ENCODE peak calls at places on chromosome 2, in nine cellular contexts. P is adrenal gland; M is lung; S is K562; T is tibial artery; G is right atrium auricular region; I is CD8-positive, alpha-beta T cell; B is neuronal stem cell; Y is left lung. L is an unnamed sample.

GRCh38 chr2:72035518-72036172 is 112.0 kb downstream of the CYP26B1 start:
- DNase-seq in P (peak; percentile 62), M (peak; percentile 22), S (peak; percentile 37), T (no peak), G (peak; percentile 55), I (no peak), B (no peak), Y (no peak), L (no peak)

GRCh38 chr2:46392561-46393351 is 86.6 kb upstream of the TMEM247 start:
- DNase-seq in P (peak; percentile 43), M (no peak), S (no peak), T (no peak), G (no peak), I (no peak), B (no peak), Y (no peak), L (no peak)

GRCh38 chr2:23673082-23673481 is 253.8 kb downstream of the ATAD2B start:
- DNase-seq in P (no peak), M (no peak), S (no peak), T (no peak), G (no peak), I (no peak), B (no peak), Y (no peak), L (no peak)

GRCh38 chr2:10400978-10401951 is 46.9 kb downstream of the ODC1 start:
- DNase-seq in P (no peak), M (no peak), S (no peak), T (no peak), G (no peak), I (no peak), B (no peak), Y (no peak), L (no peak)

GRCh38 chr2:11080253-11081115 is 74.8 kb upstream of the SLC66A3 start:
- DNase-seq in P (peak; percentile 33), M (peak; percentile 15), S (no peak), T (peak; percentile 48), G (peak; percentile 38), I (no peak), B (peak; percentile 9), Y (no peak), L (no peak)

GRCh38 chr2:23698733-23699391 is 228.1 kb downstream of the ATAD2B start:
- DNase-seq in P (peak; percentile 80), M (no peak), S (no peak), T (peak; percentile 63), G (no peak), I (no peak), B (no peak), Y (no peak), L (no peak)

GRCh38 chr2:116517936-116518335 is 1296.6 kb upstream of the DDX18 start:
- DNase-seq in P (no peak), M (no peak), S (no peak), T (no peak), G (no peak), I (no peak), B (no peak), Y (no peak), L (no peak)

GRCh38 chr2:228115-228514 is 35.7 kb downstream of the SH3YL1 start:
- DNase-seq in P (no peak), M (no peak), S (no peak), T (no peak), G (no peak), I (no peak), B (no peak), Y (no peak), L (no peak)

GRCh38 chr2:51990684-51991083 is 958.8 kb upstream of the NRXN1 start:
- DNase-seq in P (no peak), M (no peak), S (no peak), T (no peak), G (no peak), I (no peak), B (no peak), Y (no peak), L (no peak)

GRCh38 chr2:98091738-98092137 is 4.8 kb downstream of the VWA3B start:
- DNase-seq in P (no peak), M (no peak), S (no peak), T (no peak), G (no peak), I (no peak), B (no peak), Y (peak; percentile 38), L (no peak)

GRCh38 chr2:47007826-47008225 is 92.2 kb upstream of the MCFD2 start:
- DNase-seq in P (no peak), M (no peak), S (no peak), T (no peak), G (no peak), I (no peak), B (no peak), Y (no peak), L (no peak)

GRCh38 chr2:187547353-187547979 is 6.8 kb downstream of the TFPI start:
- DNase-seq in P (peak; percentile 67), M (peak; percentile 51), S (peak; percentile 54), T (peak; percentile 77), G (peak; percentile 80), I (no peak), B (no peak), Y (peak; percentile 46), L (no peak)

GRCh38 chr2:187548658-187549057 is 5.6 kb downstream of the TFPI start:
- DNase-seq in P (no peak), M (no peak), S (no peak), T (no peak), G (no peak), I (no peak), B (no peak), Y (no peak), L (no peak)

GRCh38 chr2:187550797-187551306 is 3.4 kb downstream of the TFPI start:
- DNase-seq in P (no peak), M (no peak), S (no peak), T (no peak), G (no peak), I (no peak), B (no peak), Y (no peak), L (no peak)

GRCh38 chr2:187549951-187550555 is 4.2 kb downstream of the TFPI start:
- DNase-seq in P (no peak), M (no peak), S (no peak), T (no peak), G (no peak), I (no peak), B (no peak), Y (no peak), L (no peak)

GRCh38 chr2:187549193-187549592 is 5.0 kb downstream of the TFPI start:
- DNase-seq in P (no peak), M (no peak), S (no peak), T (no peak), G (no peak), I (no peak), B (no peak), Y (no peak), L (no peak)
- H3K27ac ChIP-seq in P (no peak overlapping the region), M (no peak overlapping the region), S (no peak overlapping the region), T (peak overlapping the region; percentile 77), G (peak overlapping the region; percentile 66), I (no peak overlapping the region), B (no peak overlapping the region), Y (peak overlapping the region; percentile 39), L (no peak overlapping the region)

DNA sequence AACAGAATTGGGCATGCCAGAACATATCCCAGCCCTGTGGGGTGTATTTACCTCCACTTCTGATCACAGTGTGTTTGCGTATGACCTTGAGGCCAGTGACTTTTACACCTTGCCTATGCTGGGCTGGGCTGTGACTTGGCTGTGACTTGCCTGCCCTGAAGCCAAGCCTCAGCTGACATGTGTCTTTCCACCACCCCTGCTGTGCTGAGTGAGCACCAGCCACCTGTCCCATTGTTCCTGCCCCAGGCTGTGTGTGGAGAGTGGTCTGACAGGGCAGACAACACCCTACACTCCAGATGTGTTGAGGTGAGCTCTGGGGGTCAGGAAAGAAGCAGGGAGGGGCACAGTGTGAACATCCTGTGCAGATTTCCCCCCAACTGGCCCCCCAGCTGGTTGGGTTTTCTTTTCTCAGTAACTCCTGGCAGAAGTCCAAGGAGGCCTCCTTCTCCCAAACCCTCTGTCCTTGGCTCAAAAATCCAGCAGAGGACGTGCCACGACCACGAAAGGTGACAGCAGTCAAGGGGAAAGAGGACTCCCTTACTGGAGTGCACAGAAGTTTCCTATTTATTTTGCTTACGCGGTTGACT is 5.1 kb upstream of the STEAP3 start:
- DNase-seq in P (peak; percentile 71), M (peak; percentile 53), S (peak; percentile 56), T (no peak), G (no peak), I (no peak), B (no peak), Y (no peak), L (no peak)
- H3K27ac ChIP-seq in P (no peak overlapping the region), M (no peak overlapping the region), S (no peak overlapping the region), T (no peak overlapping the region), G (no peak overlapping the region), I (no peak overlapping the region), B (no peak overlapping the region), Y (no peak overlapping the region), L (no peak overlapping the region)

DNA sequence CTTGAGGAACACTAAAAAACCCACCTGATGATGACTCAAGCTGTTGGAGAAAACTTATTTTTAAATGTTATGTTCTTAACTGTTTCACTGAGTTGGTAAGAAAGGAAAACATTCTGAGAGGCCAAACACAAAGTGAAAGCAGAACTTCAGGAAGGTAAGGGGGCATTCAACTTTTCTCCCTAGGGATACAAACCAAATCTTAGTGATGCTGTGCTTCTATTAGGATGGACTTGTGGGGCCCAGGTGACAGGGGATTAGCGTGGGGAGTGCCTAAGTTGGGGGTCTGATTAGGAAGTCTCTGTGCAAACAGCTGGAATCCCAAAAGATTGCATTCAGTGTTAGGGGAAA is 18.4 kb downstream of the PDCL3 start:
- DNase-seq in P (peak; percentile 13), M (no peak), S (no peak), T (no peak), G (no peak), I (no peak), B (no peak), Y (no peak), L (no peak)
- H3K27ac ChIP-seq in P (no peak overlapping the region), M (no peak overlapping the region), S (no peak overlapping the region), T (no peak overlapping the region), G (no peak overlapping the region), I (peak overlapping the region; percentile 75), B (no peak overlapping the region), Y (peak overlapping the region; percentile 68), L (peak overlapping the region; percentile 35)

GRCh38 chr2:149692837-149693518 is 105.4 kb upstream of the MMADHC start:
- DNase-seq in P (no peak), M (no peak), S (no peak), T (no peak), G (no peak), I (no peak), B (no peak), Y (no peak), L (no peak)
- H3K27ac ChIP-seq in P (no peak overlapping the region), M (no peak overlapping the region), S (no peak overlapping the region), T (peak overlapping the region; percentile 29), G (no peak overlapping the region), I (no peak overlapping the region), B (no peak overlapping the region), Y (no peak overlapping the region), L (no peak overlapping the region)

GRCh38 chr2:74093426-74093825 is 54.3 kb downstream of the BOLA3 start:
- DNase-seq in P (peak; percentile 41), M (no peak), S (no peak), T (no peak), G (peak; percentile 30), I (no peak), B (no peak), Y (no peak), L (no peak)
- H3K27ac ChIP-seq in P (no peak overlapping the region), M (no peak overlapping the region), S (no peak overlapping the region), T (no peak overlapping the region), G (no peak overlapping the region), I (no peak overlapping the region), B (no peak overlapping the region), Y (no peak overlapping the region), L (peak overlapping the region; percentile 62)

GRCh38 chr2:152600698-152601097 is 116.6 kb downstream of the PRPF40A start:
- DNase-seq in P (no peak), M (no peak), S (no peak), T (no peak), G (no peak), I (no peak), B (no peak), Y (no peak), L (no peak)
- H3K27ac ChIP-seq in P (no peak overlapping the region), M (no peak overlapping the region), S (no peak overlapping the region), T (no peak overlapping the region), G (no peak overlapping the region), I (no peak overlapping the region), B (no peak overlapping the region), Y (no peak overlapping the region), L (no peak overlapping the region)

L was measured in substantia nigra.